ENCODE peak calls at places on chromosomes 4 and X, in nine cellular contexts. G is GM13977; T is G401; Y is MCF 10A; S is activated CD4-positive, CD25-positive, alpha-beta regulatory T cell treated with anti-CD3 and anti-CD28 coated beads, Interleukin-2, amount 50 U/mL, for 16 hours; E is activated CD8-positive, alpha-beta memory T cell treated with anti-CD3 and anti-CD28 coated beads for 1 hour; P is GM06990; D is retina; J is NCI-H1105. H is an unnamed sample.

GRCh38 chrX:109847257-109848187 is 114.5 kb upstream of the ACSL4 start:
- DNase-seq in J (no peak), D (peak; percentile 13), Y (peak; percentile 90), E (no peak), P (no peak), S (no peak), T (no peak), G (no peak), H (no peak)

GRCh38 chrX:17692709-17693346 is 44.5 kb upstream of the SCML1 start:
- DNase-seq in Y (peak; percentile 37), G (no peak), D (no peak), J (no peak), S (no peak), P (no peak), T (no peak), E (no peak), H (no peak)

GRCh38 chrX:150446995-150447394 is 83.9 kb downstream of the MAMLD1 start:
- DNase-seq in Y (no peak), E (no peak), G (no peak), S (no peak), J (no peak), D (no peak), P (no peak), T (no peak), H (no peak)

GRCh38 chr4:56684320-56684719 is 3.2 kb upstream of the HOPX start:
- DNase-seq in Y (peak; percentile 68), S (no peak), J (no peak), T (no peak), D (no peak), G (no peak), P (no peak), E (no peak), H (no peak)

GRCh38 chr4:101831816-101832215 is 41.3 kb downstream of the BANK1 start:
- DNase-seq in S (no peak), E (no peak), J (no peak), G (no peak), D (no peak), P (no peak), Y (no peak), T (no peak), H (no peak)

GRCh38 chr4:64464581-64464980 is 55.3 kb upstream of the TECRL start:
- DNase-seq in J (no peak), E (no peak), S (no peak), P (no peak), T (no peak), D (no peak), G (no peak), Y (no peak), H (no peak)

GRCh38 chrX:129041319-129041718 is 482.0 kb downstream of the SMARCA1 start:
- DNase-seq in T (no peak), D (no peak), Y (no peak), G (no peak), P (no peak), S (no peak), E (no peak), J (no peak), H (no peak)

GRCh38 chr4:89283975-89284556 is 23.5 kb downstream of the GPRIN3 start:
- DNase-seq in D (no peak), S (no peak), P (no peak), Y (no peak), G (no peak), T (peak; percentile 95), E (no peak), J (no peak), H (no peak)

GRCh38 chr4:92969650-92970370 is 666.0 kb downstream of the GRID2 start:
- DNase-seq in S (no peak), P (no peak), T (no peak), J (no peak), D (no peak), Y (peak; percentile 88), E (no peak), G (no peak), H (no peak)

GRCh38 chr4:150960818-150961217 is 54.3 kb downstream of the LRBA start:
- DNase-seq in J (no peak), E (peak; percentile 14), D (no peak), S (peak; percentile 8), Y (peak; percentile 62), P (peak; percentile 21), G (peak; percentile 39), T (no peak), H (peak; percentile 40)

GRCh38 chr4:67288964-67289363 is 256.3 kb downstream of the CENPC start:
- DNase-seq in T (no peak), P (no peak), E (no peak), S (no peak), D (peak; percentile 21), Y (peak; percentile 51), J (no peak), G (peak; percentile 45), H (no peak)

GRCh38 chr4:26331380-26331945 is 10.6 kb downstream of the RBPJ start:
- DNase-seq in J (no peak), S (no peak), P (no peak), Y (no peak), E (no peak), T (no peak), D (peak; percentile 17), G (no peak), H (no peak)

GRCh38 chr4:55609393-55609821 is 17.4 kb upstream of the PDCL2 start:
- DNase-seq in G (no peak), J (no peak), P (no peak), S (no peak), T (no peak), Y (peak; percentile 94), D (peak; percentile 4), E (no peak), H (no peak)

GRCh38 chrX:104013606-104014005 is at the start of gene H2BW1:
- DNase-seq in D (no peak), P (no peak), Y (no peak), J (no peak), E (no peak), S (no peak), G (no peak), T (no peak), H (no peak)

GRCh38 chr4:51932261-51932660 is 87.9 kb downstream of the LRRC66 start:
- DNase-seq in D (no peak), Y (no peak), G (no peak), P (no peak), J (no peak), S (no peak), T (no peak), E (no peak), H (no peak)

GRCh38 chr4:108544504-108544903 is 75.9 kb upstream of the RPL34 start:
- DNase-seq in S (no peak), G (no peak), D (no peak), P (no peak), T (no peak), E (no peak), J (no peak), Y (peak; percentile 86), H (no peak)

GRCh38 chr4:3257691-3258482 is 8.9 kb downstream of the MSANTD1 start:
- DNase-seq in P (peak; percentile 6), S (no peak), T (no peak), E (no peak), D (no peak), Y (peak; percentile 64), J (no peak), G (no peak), H (no peak)

GRCh38 chrX:13489451-13489850 is 80.0 kb upstream of the EGFL6 start:
- DNase-seq in D (no peak), E (no peak), G (no peak), J (no peak), T (peak; percentile 25), Y (peak; percentile 70), S (no peak), P (no peak), H (no peak)

GRCh38 chrX:39931554-39932282 is 166.0 kb downstream of the BCOR start:
- DNase-seq in P (no peak), J (no peak), E (no peak), G (no peak), S (no peak), Y (no peak), D (no peak), T (no peak), H (no peak)

GRCh38 chr4:78707793-78708192 is 68.4 kb upstream of the BMP2K start:
- DNase-seq in S (no peak), D (no peak), Y (no peak), J (no peak), E (no peak), G (no peak), P (no peak), T (no peak), H (no peak)

GRCh38 chrX:132716006-132716405 is 227.2 kb upstream of the MBNL3 start:
- DNase-seq in Y (no peak), S (no peak), P (no peak), J (no peak), G (no peak), D (no peak), T (no peak), E (no peak), H (no peak)

GRCh38 chr4:115374621-115375020 is 261.2 kb upstream of the NDST4 start:
- DNase-seq in D (no peak), J (no peak), G (no peak), Y (no peak), E (no peak), T (no peak), P (no peak), S (no peak), H (no peak)

GRCh38 chr4:1170805-1171305 is 1.5 kb downstream of the SPON2 start:
- DNase-seq in E (no peak), G (peak; percentile 19), D (no peak), Y (no peak), T (no peak), J (no peak), P (no peak), S (no peak), H (no peak)

GRCh38 chrX:43949669-43950068 is 23.5 kb downstream of the NDP start:
- DNase-seq in J (no peak), G (no peak), T (peak; percentile 80), Y (no peak), S (no peak), E (no peak), D (peak; percentile 57), P (no peak), H (peak; percentile 36)

GRCh38 chr4:1503583-1504471 is 97.6 kb upstream of the NKX1-1 start:
- DNase-seq in E (no peak), D (no peak), P (no peak), Y (no peak), T (no peak), G (no peak), S (no peak), J (no peak), H (no peak)

GRCh38 chr4:142452132-142452855 is 393.8 kb downstream of the INPP4B start:
- DNase-seq in P (no peak), D (no peak), J (no peak), S (no peak), E (no peak), Y (no peak), T (no peak), G (no peak), H (no peak)

GRCh38 chr4:11338990-11339782 is 89.5 kb downstream of the HS3ST1 start:
- DNase-seq in D (no peak), J (no peak), Y (no peak), G (no peak), E (no peak), P (peak; percentile 25), T (no peak), S (no peak), H (no peak)

GRCh38 chr4:124708517-124709300 is 3.8 kb downstream of the ANKRD50 start:
- DNase-seq in G (no peak), Y (peak; percentile 12), T (no peak), P (no peak), E (no peak), J (no peak), S (no peak), D (no peak), H (no peak)

GRCh38 chr4:48827622-48828021 is 3.3 kb upstream of the OCIAD1 start:
- DNase-seq in G (no peak), P (no peak), S (no peak), Y (no peak), J (no peak), E (no peak), T (no peak), D (no peak), H (no peak)

GRCh38 chrX:112705726-112706125 is 26.0 kb upstream of the LHFPL1 start:
- DNase-seq in D (no peak), Y (no peak), J (no peak), E (no peak), S (no peak), T (no peak), P (no peak), G (no peak), H (no peak)

GRCh38 chr4:47716017-47716416 is 121.8 kb downstream of the CORIN start:
- DNase-seq in J (no peak), T (no peak), Y (no peak), E (no peak), D (no peak), P (no peak), G (no peak), S (no peak), H (no peak)